ENCODE peak calls at places on chromosomes 2 and 18, in eight cellular contexts. B is hepatocyte; G is CD8-positive, alpha-beta T cell; K is A549; P is HCT116; J is neural crest cell; F is tibial artery; V is WTC11. M is an unnamed sample.

GRCh38 chr2:239291505-239292350 is 109.1 kb downstream of the HDAC4 start:
- DNase-seq in B (no peak), G (no peak), K (no peak), P (no peak), J (peak; percentile 55), F (peak; percentile 56), V (peak; percentile 86), M (no peak)

GRCh38 chr2:226187601-226188000 is 612.0 kb downstream of the IRS1 start:
- DNase-seq in B (no peak), G (no peak), K (no peak), P (no peak), J (no peak), F (no peak), V (no peak), M (no peak)

GRCh38 chr2:46804794-46805193 is 110.8 kb downstream of the MCFD2 start:
- DNase-seq in B (no peak), G (no peak), K (no peak), P (no peak), J (no peak), F (peak; percentile 59), V (no peak), M (no peak)

GRCh38 chr2:23069935-23070334 is 315.0 kb upstream of the KLHL29 start:
- DNase-seq in B (peak; percentile 37), G (no peak), K (no peak), P (no peak), J (no peak), F (no peak), V (no peak), M (no peak)

GRCh38 chr2:72010647-72011355 is 136.9 kb downstream of the CYP26B1 start:
- DNase-seq in B (no peak), G (no peak), K (no peak), P (no peak), J (no peak), F (peak; percentile 31), V (no peak), M (no peak)

GRCh38 chr2:19474128-19474527 is 115.7 kb upstream of the OSR1 start:
- DNase-seq in B (peak; percentile 28), G (peak; percentile 60), K (no peak), P (no peak), J (no peak), F (no peak), V (no peak), M (peak; percentile 17)

GRCh38 chr2:221068123-221068522 is 504.0 kb downstream of the EPHA4 start:
- DNase-seq in B (no peak), G (no peak), K (no peak), P (no peak), J (no peak), F (no peak), V (no peak), M (no peak)

GRCh38 chr18:33123852-33124251 is 316.7 kb downstream of the CCDC178 start:
- DNase-seq in B (no peak), G (no peak), K (no peak), P (no peak), J (no peak), F (no peak), V (no peak), M (no peak)

GRCh38 chr18:574456-575228 is 5.5 kb upstream of the CETN1 start:
- DNase-seq in B (no peak), G (no peak), K (no peak), P (no peak), J (no peak), F (no peak), V (no peak), M (no peak)

GRCh38 chr2:69518836-69519235 is 81.6 kb upstream of the NFU1 start:
- DNase-seq in B (peak; percentile 9), G (no peak), K (no peak), P (no peak), J (no peak), F (no peak), V (peak; percentile 70), M (no peak)

GRCh38 chr2:136246086-136246669 is 128.2 kb upstream of the CXCR4 start:
- DNase-seq in B (peak; percentile 66), G (no peak), K (peak; percentile 12), P (peak; percentile 53), J (peak; percentile 13), F (peak; percentile 76), V (peak; percentile 42), M (peak; percentile 33)

GRCh38 chr2:158714420-158714819 is 80.7 kb upstream of the DAPL1 start:
- DNase-seq in B (no peak), G (no peak), K (no peak), P (no peak), J (no peak), F (no peak), V (no peak), M (no peak)

GRCh38 chr2:107728586-107728985 is 98.1 kb upstream of the RGPD4 start:
- DNase-seq in B (no peak), G (no peak), K (no peak), P (no peak), J (no peak), F (no peak), V (no peak), M (peak; percentile 33)

GRCh38 chr2:55992465-55992864 is 68.9 kb upstream of the EFEMP1 start:
- DNase-seq in B (peak; percentile 36), G (no peak), K (peak; percentile 88), P (no peak), J (no peak), F (peak; percentile 75), V (no peak), M (peak; percentile 86)

GRCh38 chr2:12970861-12971260 is 254.1 kb downstream of the TRIB2 start:
- DNase-seq in B (no peak), G (no peak), K (no peak), P (no peak), J (no peak), F (no peak), V (no peak), M (peak; percentile 70)

GRCh38 chr2:119960821-119961220 is 52.1 kb upstream of the EPB41L5 start:
- DNase-seq in B (no peak), G (no peak), K (no peak), P (no peak), J (no peak), F (no peak), V (no peak), M (no peak)

GRCh38 chr2:141015339-141016047 is 1115.3 kb downstream of the LRP1B start:
- DNase-seq in B (no peak), G (no peak), K (no peak), P (no peak), J (no peak), F (no peak), V (peak; percentile 15), M (no peak)

GRCh38 chr2:214410918-214411554 is at the start of gene VWC2L:
- DNase-seq in B (peak; percentile 91), G (no peak), K (peak; percentile 61), P (peak; percentile 22), J (peak; percentile 89), F (peak; percentile 77), V (peak; percentile 91), M (peak; percentile 83)

GRCh38 chr2:157777425-157777824 is 98.7 kb downstream of the ACVR1 start:
- DNase-seq in B (peak; percentile 44), G (peak; percentile 55), K (peak; percentile 56), P (peak; percentile 28), J (peak; percentile 31), F (no peak), V (peak; percentile 36), M (peak; percentile 58)

GRCh38 chr2:63226297-63226696 is 175.7 kb downstream of the OTX1 start:
- DNase-seq in B (no peak), G (no peak), K (no peak), P (no peak), J (no peak), F (no peak), V (no peak), M (peak; percentile 1)

GRCh38 chr2:26770986-26771586 is 7.0 kb downstream of the SLC35F6 start:
- DNase-seq in B (peak; percentile 56), G (no peak), K (peak; percentile 78), P (no peak), J (no peak), F (peak; percentile 92), V (peak; percentile 44), M (peak; percentile 98)

GRCh38 chr2:165634855-165635254 is 159.2 kb downstream of the GALNT3 start:
- DNase-seq in B (peak; percentile 70), G (no peak), K (no peak), P (no peak), J (no peak), F (no peak), V (peak; percentile 61), M (peak; percentile 4)

GRCh38 chr18:49486959-49487710 is at the start of gene C18orf32:
- DNase-seq in B (peak; percentile 95), G (peak; percentile 95), K (peak; percentile 91), P (peak; percentile 83), J (peak; percentile 92), F (peak; percentile 97), V (peak; percentile 94), M (peak; percentile 95)

GRCh38 chr2:54012538-54013141 is 41.8 kb upstream of the PSME4 start:
- DNase-seq in B (no peak), G (no peak), K (no peak), P (no peak), J (no peak), F (no peak), V (no peak), M (no peak)

GRCh38 chr18:24417465-24417864 is 9.0 kb upstream of the IMPACT start:
- DNase-seq in B (no peak), G (no peak), K (no peak), P (no peak), J (no peak), F (no peak), V (no peak), M (no peak)

GRCh38 chr18:24408496-24408895 is 10.9 kb upstream of the OSBPL1A start:
- DNase-seq in B (no peak), G (no peak), K (no peak), P (no peak), J (no peak), F (no peak), V (no peak), M (no peak)

GRCh38 chr18:24414349-24415003 is 12.0 kb upstream of the IMPACT start:
- DNase-seq in B (no peak), G (no peak), K (no peak), P (no peak), J (no peak), F (no peak), V (no peak), M (no peak)

GRCh38 chr18:24413148-24413547 is 13.3 kb upstream of the IMPACT start:
- DNase-seq in B (no peak), G (no peak), K (peak; percentile 9), P (no peak), J (no peak), F (no peak), V (peak; percentile 58), M (peak; percentile 36)
- TF ChIP-seq CTCF in B (peak; percentile 23), G (no peak), K (no peak), P (peak; percentile 18), J (no peak), F (no peak), V (no peak), M (peak; percentile 33)

GRCh38 chr18:75365837-75366236 is 61.7 kb downstream of the SMIM21 start:
- DNase-seq in B (no peak), G (no peak), K (no peak), P (no peak), J (no peak), F (no peak), V (no peak), M (no peak)
- TF ChIP-seq CTCF in B (no peak), G (peak; percentile 41), K (no peak), P (no peak), J (no peak), F (no peak), V (no peak), M (no peak)

GRCh38 chr2:167689444-167689843 is 558.0 kb downstream of the STK39 start:
- DNase-seq in B (no peak), G (no peak), K (peak; percentile 41), P (peak; percentile 36), J (no peak), F (no peak), V (no peak), M (peak; percentile 39)
- TF ChIP-seq CTCF in B (no peak), G (no peak), K (no peak), P (peak; percentile 18), J (peak; percentile 26), F (no peak), V (peak; percentile 40), M (no peak)

GRCh38 chr2:65353046-65353445 is 79.4 kb downstream of the SPRED2 start:
- DNase-seq in B (no peak), G (no peak), K (peak; percentile 50), P (no peak), J (no peak), F (no peak), V (peak; percentile 47), M (no peak)
- TF ChIP-seq CTCF in B (no peak), G (no peak), K (no peak), P (no peak), J (no peak), F (no peak), V (peak; percentile 14), M (no peak)

M was measured in MCF 10A.